ENCODE peak calls at places on chromosomes 12 and 14, in eight cellular contexts. M is IMR-90; C is PC-3; V is stomach; L is left lung; J is CD4-positive, CD25-positive, alpha-beta regulatory T cell; B is CD8-positive, alpha-beta memory T cell; K is AG04450. N is an unnamed sample.

GRCh38 chr14:44712095-44712822 is 205.2 kb upstream of the FSCB start:
- DNase-seq in M (no peak), C (no peak), V (no peak), L (peak), J (no peak), B (no peak), K (no peak), N (no peak)

GRCh38 chr12:5268424-5269210 is 163.3 kb upstream of the NTF3 start:
- DNase-seq in M (no peak), C (no peak), V (no peak), L (no peak), J (no peak), B (no peak), K (no peak), N (peak)

GRCh38 chr12:34046570-34046969 is 24.3 kb downstream of the ALG10 start:
- DNase-seq in M (no peak), C (no peak), V (no peak), L (no peak), J (no peak), B (no peak), K (no peak), N (no peak)

GRCh38 chr12:93178154-93178878 is 199.4 kb upstream of the NUDT4 start:
- DNase-seq in M (no peak), C (no peak), V (no peak), L (no peak), J (no peak), B (no peak), K (no peak), N (no peak)

GRCh38 chr12:120356567-120357030 is 12.4 kb downstream of the MSI1 start:
- DNase-seq in M (peak), C (peak), V (peak), L (peak), J (peak), B (peak), K (peak), N (peak)

GRCh38 chr12:78928200-78929074 is 63.9 kb downstream of the SYT1 start:
- DNase-seq in M (peak), C (peak), V (no peak), L (no peak), J (no peak), B (no peak), K (peak), N (peak)

GRCh38 chr12:95653761-95654546 is 102.7 kb upstream of the USP44 start:
- DNase-seq in M (peak), C (peak), V (no peak), L (no peak), J (peak), B (no peak), K (peak), N (peak)

GRCh38 chr14:52692248-52692962 is 3.0 kb downstream of the ERO1A start:
- DNase-seq in M (peak), C (no peak), V (no peak), L (no peak), J (peak), B (peak), K (no peak), N (no peak)

GRCh38 chr12:111638576-111638975 is 39.5 kb upstream of the ATXN2 start:
- DNase-seq in M (no peak), C (no peak), V (no peak), L (no peak), J (no peak), B (no peak), K (no peak), N (no peak)

GRCh38 chr12:132835076-132835870 is 6.6 kb upstream of the GOLGA3 start:
- DNase-seq in M (no peak), C (no peak), V (no peak), L (no peak), J (no peak), B (no peak), K (no peak), N (no peak)

GRCh38 chr12:132834181-132834711 is 5.6 kb upstream of the GOLGA3 start:
- DNase-seq in M (no peak), C (no peak), V (no peak), L (no peak), J (peak), B (peak), K (no peak), N (no peak)

GRCh38 chr12:132838464-132839080 is 9.9 kb upstream of the GOLGA3 start:
- DNase-seq in M (no peak), C (no peak), V (no peak), L (no peak), J (no peak), B (no peak), K (no peak), N (no peak)

GRCh38 chr12:132837693-132838463 is 9.2 kb upstream of the GOLGA3 start:
- DNase-seq in M (no peak), C (no peak), V (no peak), L (no peak), J (no peak), B (no peak), K (no peak), N (no peak)

GRCh38 chr12:132836803-132837331 is 8.2 kb upstream of the GOLGA3 start:
- DNase-seq in M (no peak), C (no peak), V (no peak), L (no peak), J (no peak), B (no peak), K (no peak), N (no peak)
- H3K27ac ChIP-seq in M (no peak), C (no peak), V (no peak), L (no peak), J (no peak), B (no peak), K (no peak), N (no peak)

GRCh38 chr12:76915381-76916169 is 36.8 kb upstream of the CSRP2 start:
- DNase-seq in M (no peak), C (peak), V (no peak), L (no peak), J (no peak), B (no peak), K (no peak), N (no peak)
- H3K27ac ChIP-seq in M (no peak), C (no peak), V (no peak), L (peak), J (no peak), B (no peak), K (no peak), N (no peak)

GRCh38 chr12:52837781-52838736 is 3.9 kb upstream of the KRT79 start:
- DNase-seq in M (peak), C (no peak), V (no peak), L (no peak), J (no peak), B (no peak), K (no peak), N (no peak)
- H3K27ac ChIP-seq in M (no peak), C (no peak), V (no peak), L (no peak), J (no peak), B (no peak), K (peak), N (no peak)

DNA sequence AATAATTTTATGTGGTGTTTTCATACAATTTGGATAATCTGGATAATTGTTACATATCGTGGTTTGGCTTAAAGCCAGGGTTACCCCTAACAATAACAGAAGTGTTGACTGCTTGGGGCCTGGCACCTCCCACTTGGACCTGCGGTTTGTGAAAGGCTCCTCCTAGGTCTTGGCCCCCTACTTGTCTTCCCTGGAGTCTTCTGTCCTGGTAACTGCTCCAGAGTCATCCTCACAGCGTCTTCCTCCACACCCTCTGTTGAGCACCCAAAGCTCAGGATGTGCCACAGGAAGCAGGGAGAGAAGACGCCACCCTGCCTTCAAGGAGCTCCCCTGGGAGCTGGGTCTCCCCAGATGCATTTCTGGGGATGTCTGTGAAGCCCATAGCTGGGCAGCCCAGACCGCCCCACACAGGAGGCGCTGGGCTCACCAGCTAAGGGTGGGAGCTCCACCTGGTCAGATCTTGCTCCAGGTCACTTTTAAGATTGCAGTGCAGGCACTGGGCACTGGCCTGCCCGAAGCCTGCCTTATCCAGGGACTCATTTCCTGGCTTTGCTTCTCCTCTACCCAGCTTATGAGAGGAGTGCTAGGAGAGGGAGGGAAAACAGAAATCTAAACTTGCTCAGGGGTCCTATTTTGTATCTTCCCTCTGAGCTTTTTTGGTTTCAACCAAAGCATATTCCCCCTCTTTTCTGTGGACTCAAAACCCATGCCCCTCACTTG is 98.2 kb downstream of the ZFP36L1 start:
- DNase-seq in M (peak), C (peak), V (no peak), L (peak), J (no peak), B (no peak), K (no peak), N (no peak)
- H3K27ac ChIP-seq in M (peak), C (peak), V (no peak), L (peak), J (no peak), B (no peak), K (peak), N (peak)

GRCh38 chr12:75641031-75641780 is 129.8 kb upstream of the KRR1 start:
- DNase-seq in M (peak), C (no peak), V (no peak), L (no peak), J (peak), B (no peak), K (peak), N (peak)
- H3K27ac ChIP-seq in M (no peak), C (no peak), V (no peak), L (no peak), J (no peak), B (no peak), K (peak), N (peak)

GRCh38 chr14:24087004-24087403 is 7.1 kb upstream of the PCK2 start:
- DNase-seq in M (no peak), C (no peak), V (no peak), L (no peak), J (no peak), B (no peak), K (no peak), N (no peak)

GRCh38 chr14:24088095-24088494 is 6.0 kb upstream of the PCK2 start:
- DNase-seq in M (no peak), C (no peak), V (no peak), L (no peak), J (no peak), B (no peak), K (no peak), N (no peak)

GRCh38 chr14:24084439-24084838 is 9.7 kb upstream of the PCK2 start:
- DNase-seq in M (no peak), C (no peak), V (no peak), L (no peak), J (no peak), B (no peak), K (no peak), N (no peak)

GRCh38 chr14:24085215-24085614 is 8.9 kb upstream of the PCK2 start:
- DNase-seq in M (no peak), C (no peak), V (no peak), L (no peak), J (no peak), B (no peak), K (no peak), N (no peak)

GRCh38 chr14:24086193-24086955 is 7.7 kb upstream of the PCK2 start:
- DNase-seq in M (no peak), C (no peak), V (no peak), L (no peak), J (no peak), B (no peak), K (no peak), N (no peak)
- H3K27ac ChIP-seq in M (no peak), C (no peak), V (no peak), L (no peak), J (no peak), B (no peak), K (no peak), N (no peak)

DNA sequence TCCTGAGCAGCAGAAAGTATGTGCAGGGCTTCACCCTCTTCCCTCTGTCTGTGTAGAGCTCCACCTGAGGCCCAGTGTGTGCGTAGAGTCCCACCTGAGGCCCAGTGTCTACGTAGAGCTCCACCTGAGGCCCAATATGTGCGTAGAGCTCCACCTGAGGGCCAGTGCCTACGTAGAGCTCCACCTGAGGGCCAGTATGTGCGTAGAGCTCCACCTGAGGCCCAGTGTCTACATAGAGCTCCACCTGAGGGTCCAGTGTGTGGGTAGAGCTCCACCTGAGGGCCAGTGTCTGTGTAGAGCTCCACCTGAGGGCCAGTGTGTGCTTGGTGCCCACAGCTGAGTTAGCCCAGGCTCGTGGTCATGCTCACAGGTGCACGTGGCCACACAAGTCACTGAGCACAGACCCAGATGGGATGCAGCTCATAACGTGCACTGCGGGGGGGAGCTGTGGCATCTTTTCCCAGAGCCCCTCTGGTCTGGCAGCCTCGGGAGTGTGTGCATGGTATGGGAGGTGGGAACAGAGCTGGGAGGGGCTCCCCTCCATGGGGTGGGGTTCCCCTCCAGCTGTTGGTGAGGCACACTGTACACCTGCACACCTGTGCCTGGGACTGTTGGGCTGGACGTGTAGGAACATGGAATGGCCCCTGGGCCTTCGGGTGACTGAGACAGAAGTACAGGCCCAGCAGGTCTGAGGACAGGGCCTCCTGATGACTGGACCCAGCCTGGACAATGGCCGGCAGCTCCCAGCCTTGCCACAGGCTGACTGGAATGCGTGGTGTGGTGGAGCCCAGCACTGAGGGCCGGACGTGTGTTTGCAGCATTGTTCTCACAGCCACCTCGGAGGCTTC is 20.1 kb downstream of the PACS2 start:
- DNase-seq in M (no peak), C (no peak), V (no peak), L (no peak), J (no peak), B (no peak), K (no peak), N (no peak)
- H3K27ac ChIP-seq in M (no peak), C (no peak), V (no peak), L (no peak), J (no peak), B (no peak), K (no peak), N (no peak)